ENCODE peak calls at places on chromosome 13, in eight cellular contexts. One of them, this sample, is unnamed.
A peak's percentile ranks its signal among the peaks of the same experiment; 100 is the strongest.

GRCh38 chr13:51769455-51770127 is 34.4 kb downstream of the DHRS12 start:
- DNase-seq in CD4-positive, alpha-beta T cell: no peak
- DNase-seq in cardiac muscle cell: no peak
- DNase-seq in HFF-Myc: no peak
- DNase-seq in AG09309: no peak
- DNase-seq in ovary: peak; percentile 83
- DNase-seq in dorsolateral prefrontal cortex: no peak
- DNase-seq in fibroblast of lung: no peak
- DNase-seq in this sample: no peak

GRCh38 chr13:26074706-26075105 is 22.9 kb upstream of the SHISA2 start:
- DNase-seq in CD4-positive, alpha-beta T cell: no peak
- DNase-seq in cardiac muscle cell: no peak
- DNase-seq in HFF-Myc: no peak
- DNase-seq in AG09309: no peak
- DNase-seq in ovary: no peak
- DNase-seq in dorsolateral prefrontal cortex: no peak
- DNase-seq in fibroblast of lung: peak; percentile 42
- DNase-seq in this sample: no peak

GRCh38 chr13:59906413-59907027 is 257.2 kb downstream of the DIAPH3 start:
- DNase-seq in CD4-positive, alpha-beta T cell: no peak
- DNase-seq in cardiac muscle cell: peak; percentile 40
- DNase-seq in HFF-Myc: peak; percentile 19
- DNase-seq in AG09309: peak; percentile 13
- DNase-seq in ovary: no peak
- DNase-seq in dorsolateral prefrontal cortex: no peak
- DNase-seq in fibroblast of lung: peak; percentile 26
- DNase-seq in this sample: no peak

GRCh38 chr13:30147380-30147779 is 160.0 kb downstream of the KATNAL1 start:
- DNase-seq in CD4-positive, alpha-beta T cell: no peak
- DNase-seq in cardiac muscle cell: no peak
- DNase-seq in HFF-Myc: no peak
- DNase-seq in AG09309: no peak
- DNase-seq in ovary: no peak
- DNase-seq in dorsolateral prefrontal cortex: no peak
- DNase-seq in fibroblast of lung: no peak
- DNase-seq in this sample: no peak

GRCh38 chr13:33467556-33467955 is 182.0 kb upstream of the STARD13 start:
- DNase-seq in CD4-positive, alpha-beta T cell: no peak
- DNase-seq in cardiac muscle cell: no peak
- DNase-seq in HFF-Myc: no peak
- DNase-seq in AG09309: no peak
- DNase-seq in ovary: no peak
- DNase-seq in dorsolateral prefrontal cortex: no peak
- DNase-seq in fibroblast of lung: no peak
- DNase-seq in this sample: no peak

GRCh38 chr13:32660227-32660626 is 74.0 kb downstream of the PDS5B start:
- DNase-seq in CD4-positive, alpha-beta T cell: no peak
- DNase-seq in cardiac muscle cell: no peak
- DNase-seq in HFF-Myc: no peak
- DNase-seq in AG09309: no peak
- DNase-seq in ovary: no peak
- DNase-seq in dorsolateral prefrontal cortex: no peak
- DNase-seq in fibroblast of lung: peak; percentile 0
- DNase-seq in this sample: no peak

GRCh38 chr13:60329221-60329983 is 67.6 kb upstream of the TDRD3 start:
- DNase-seq in CD4-positive, alpha-beta T cell: no peak
- DNase-seq in cardiac muscle cell: peak; percentile 74
- DNase-seq in HFF-Myc: no peak
- DNase-seq in AG09309: no peak
- DNase-seq in ovary: no peak
- DNase-seq in dorsolateral prefrontal cortex: no peak
- DNase-seq in fibroblast of lung: peak; percentile 29
- DNase-seq in this sample: peak; percentile 36

GRCh38 chr13:99278199-99278598 is 20.0 kb upstream of the GPR18 start:
- DNase-seq in CD4-positive, alpha-beta T cell: no peak
- DNase-seq in cardiac muscle cell: no peak
- DNase-seq in HFF-Myc: no peak
- DNase-seq in AG09309: no peak
- DNase-seq in ovary: no peak
- DNase-seq in dorsolateral prefrontal cortex: no peak
- DNase-seq in fibroblast of lung: no peak
- DNase-seq in this sample: no peak

GRCh38 chr13:46354143-46355087 is 32.6 kb downstream of the RUBCNL start:
- DNase-seq in CD4-positive, alpha-beta T cell: no peak
- DNase-seq in cardiac muscle cell: no peak
- DNase-seq in HFF-Myc: peak; percentile 86
- DNase-seq in AG09309: peak; percentile 84
- DNase-seq in ovary: no peak
- DNase-seq in dorsolateral prefrontal cortex: no peak
- DNase-seq in fibroblast of lung: peak; percentile 97
- DNase-seq in this sample: no peak

GRCh38 chr13:110314516-110315245 is 7.6 kb downstream of the COL4A2 start:
- DNase-seq in CD4-positive, alpha-beta T cell: no peak
- DNase-seq in cardiac muscle cell: peak; percentile 83
- DNase-seq in HFF-Myc: no peak
- DNase-seq in AG09309: no peak
- DNase-seq in ovary: no peak
- DNase-seq in dorsolateral prefrontal cortex: no peak
- DNase-seq in fibroblast of lung: no peak
- DNase-seq in this sample: no peak

GRCh38 chr13:31945202-31945978 is 86.2 kb upstream of the FRY start:
- DNase-seq in CD4-positive, alpha-beta T cell: no peak
- DNase-seq in cardiac muscle cell: peak; percentile 46
- DNase-seq in HFF-Myc: peak; percentile 32
- DNase-seq in AG09309: peak; percentile 84
- DNase-seq in ovary: no peak
- DNase-seq in dorsolateral prefrontal cortex: peak; percentile 69
- DNase-seq in fibroblast of lung: peak; percentile 74
- DNase-seq in this sample: no peak

GRCh38 chr13:50699874-50700663 is 143.4 kb downstream of the DLEU7 start:
- DNase-seq in CD4-positive, alpha-beta T cell: no peak
- DNase-seq in cardiac muscle cell: no peak
- DNase-seq in HFF-Myc: no peak
- DNase-seq in AG09309: no peak
- DNase-seq in ovary: no peak
- DNase-seq in dorsolateral prefrontal cortex: no peak
- DNase-seq in fibroblast of lung: no peak
- DNase-seq in this sample: no peak

GRCh38 chr13:65985632-65986031 is 1244.5 kb downstream of the PCDH9 start:
- DNase-seq in CD4-positive, alpha-beta T cell: no peak
- DNase-seq in cardiac muscle cell: no peak
- DNase-seq in HFF-Myc: no peak
- DNase-seq in AG09309: no peak
- DNase-seq in ovary: no peak
- DNase-seq in dorsolateral prefrontal cortex: no peak
- DNase-seq in fibroblast of lung: no peak
- DNase-seq in this sample: no peak

GRCh38 chr13:110168999-110169933 is 137.7 kb downstream of the COL4A1 start:
- DNase-seq in CD4-positive, alpha-beta T cell: no peak
- DNase-seq in cardiac muscle cell: no peak
- DNase-seq in HFF-Myc: no peak
- DNase-seq in AG09309: no peak
- DNase-seq in ovary: no peak
- DNase-seq in dorsolateral prefrontal cortex: no peak
- DNase-seq in fibroblast of lung: no peak
- DNase-seq in this sample: no peak

GRCh38 chr13:60351816-60352215 is 45.2 kb upstream of the TDRD3 start:
- DNase-seq in CD4-positive, alpha-beta T cell: no peak
- DNase-seq in cardiac muscle cell: no peak
- DNase-seq in HFF-Myc: peak; percentile 2
- DNase-seq in AG09309: no peak
- DNase-seq in ovary: no peak
- DNase-seq in dorsolateral prefrontal cortex: no peak
- DNase-seq in fibroblast of lung: peak; percentile 5
- DNase-seq in this sample: no peak

GRCh38 chr13:66915596-66916185 is 314.4 kb downstream of the PCDH9 start:
- DNase-seq in CD4-positive, alpha-beta T cell: no peak
- DNase-seq in cardiac muscle cell: no peak
- DNase-seq in HFF-Myc: no peak
- DNase-seq in AG09309: no peak
- DNase-seq in ovary: no peak
- DNase-seq in dorsolateral prefrontal cortex: no peak
- DNase-seq in fibroblast of lung: peak; percentile 65
- DNase-seq in this sample: no peak

GRCh38 chr13:23375007-23375971 is 58.2 kb downstream of the SACS start:
- DNase-seq in CD4-positive, alpha-beta T cell: peak; percentile 97
- DNase-seq in cardiac muscle cell: peak; percentile 96
- DNase-seq in HFF-Myc: peak; percentile 66
- DNase-seq in AG09309: peak; percentile 68
- DNase-seq in ovary: peak; percentile 98
- DNase-seq in dorsolateral prefrontal cortex: peak; percentile 96
- DNase-seq in fibroblast of lung: peak; percentile 91
- DNase-seq in this sample: peak; percentile 99

GRCh38 chr13:111919826-111920225 is 147.1 kb upstream of the SOX1 start:
- DNase-seq in CD4-positive, alpha-beta T cell: no peak
- DNase-seq in cardiac muscle cell: no peak
- DNase-seq in HFF-Myc: no peak
- DNase-seq in AG09309: no peak
- DNase-seq in ovary: no peak
- DNase-seq in dorsolateral prefrontal cortex: peak; percentile 15
- DNase-seq in fibroblast of lung: no peak
- DNase-seq in this sample: no peak

GRCh38 chr13:30396434-30397075 is 25.7 kb upstream of the UBE2L5 start:
- DNase-seq in CD4-positive, alpha-beta T cell: no peak
- DNase-seq in cardiac muscle cell: no peak
- DNase-seq in HFF-Myc: no peak
- DNase-seq in AG09309: no peak
- DNase-seq in ovary: no peak
- DNase-seq in dorsolateral prefrontal cortex: no peak
- DNase-seq in fibroblast of lung: peak; percentile 50
- DNase-seq in this sample: no peak

DNA sequence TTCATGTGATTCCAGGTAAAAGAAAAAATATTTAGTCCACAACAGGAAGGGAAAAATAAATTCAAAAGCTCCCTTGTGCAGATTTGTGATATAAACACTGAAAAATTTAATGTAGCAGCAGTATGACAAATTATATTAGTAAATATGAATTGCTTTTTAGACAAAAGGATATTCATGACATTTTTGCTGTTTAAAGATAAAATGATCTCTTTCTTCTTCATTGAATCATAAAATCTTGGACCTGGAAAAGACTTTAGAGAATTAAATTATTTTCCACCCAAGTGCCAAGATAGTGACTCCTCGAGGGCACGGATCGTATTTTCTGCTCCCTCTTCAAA is 85.4 kb downstream of the MBNL2 start:
- DNase-seq in CD4-positive, alpha-beta T cell: no peak
- DNase-seq in cardiac muscle cell: no peak
- DNase-seq in HFF-Myc: no peak
- DNase-seq in AG09309: no peak
- DNase-seq in ovary: no peak
- DNase-seq in dorsolateral prefrontal cortex: no peak
- DNase-seq in fibroblast of lung: no peak
- DNase-seq in this sample: no peak
- TF ChIP-seq CTCF in CD4-positive, alpha-beta T cell: no peak
- TF ChIP-seq CTCF in cardiac muscle cell: no peak
- TF ChIP-seq CTCF in HFF-Myc: no peak
- TF ChIP-seq CTCF in AG09309: no peak
- TF ChIP-seq CTCF in ovary: no peak
- TF ChIP-seq CTCF in dorsolateral prefrontal cortex: no peak
- TF ChIP-seq CTCF in fibroblast of lung: no peak
- TF ChIP-seq CTCF in this sample: no peak

DNA sequence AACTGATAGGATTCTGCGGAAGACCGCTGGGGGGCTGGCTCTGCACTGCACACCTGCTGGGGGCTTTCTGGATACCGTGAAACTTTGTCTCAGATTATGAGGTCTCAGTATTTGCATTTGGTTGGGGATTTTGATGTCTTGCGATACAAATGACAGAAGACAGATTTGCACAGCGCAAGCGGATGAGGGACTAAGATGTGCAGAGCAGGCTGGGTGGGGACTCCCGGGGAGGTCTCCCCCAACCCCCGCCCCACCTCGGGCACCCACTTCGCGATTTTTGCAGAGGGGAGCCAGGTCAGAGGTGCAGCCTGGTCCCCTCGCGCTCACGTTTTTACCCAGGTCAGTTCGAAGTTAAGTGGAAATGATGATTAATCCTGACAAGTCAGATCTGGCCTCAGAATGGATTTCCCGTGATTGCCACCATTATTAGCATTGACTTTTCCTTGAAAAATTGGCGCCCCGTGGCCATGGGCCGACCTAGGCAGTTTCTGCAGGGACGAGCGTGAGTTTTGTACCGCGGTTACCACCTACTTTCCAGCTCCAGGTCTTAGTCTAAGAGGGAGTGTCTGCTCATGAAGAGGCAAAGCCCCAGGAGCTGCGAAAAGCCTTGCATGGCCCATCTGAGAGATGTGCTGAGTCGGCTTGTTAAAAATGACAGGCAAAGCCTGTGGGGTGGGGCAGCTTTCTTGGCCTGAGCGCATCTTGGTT is 1.3 kb upstream of the GJB2 start:
- DNase-seq in CD4-positive, alpha-beta T cell: no peak
- DNase-seq in cardiac muscle cell: no peak
- DNase-seq in HFF-Myc: no peak
- DNase-seq in AG09309: no peak
- DNase-seq in ovary: no peak
- DNase-seq in dorsolateral prefrontal cortex: no peak
- DNase-seq in fibroblast of lung: no peak
- DNase-seq in this sample: no peak
- TF ChIP-seq CTCF in CD4-positive, alpha-beta T cell: no peak
- TF ChIP-seq CTCF in cardiac muscle cell: no peak
- TF ChIP-seq CTCF in HFF-Myc: no peak
- TF ChIP-seq CTCF in AG09309: no peak
- TF ChIP-seq CTCF in ovary: no peak
- TF ChIP-seq CTCF in dorsolateral prefrontal cortex: no peak
- TF ChIP-seq CTCF in fibroblast of lung: no peak
- TF ChIP-seq CTCF in this sample: no peak

DNA sequence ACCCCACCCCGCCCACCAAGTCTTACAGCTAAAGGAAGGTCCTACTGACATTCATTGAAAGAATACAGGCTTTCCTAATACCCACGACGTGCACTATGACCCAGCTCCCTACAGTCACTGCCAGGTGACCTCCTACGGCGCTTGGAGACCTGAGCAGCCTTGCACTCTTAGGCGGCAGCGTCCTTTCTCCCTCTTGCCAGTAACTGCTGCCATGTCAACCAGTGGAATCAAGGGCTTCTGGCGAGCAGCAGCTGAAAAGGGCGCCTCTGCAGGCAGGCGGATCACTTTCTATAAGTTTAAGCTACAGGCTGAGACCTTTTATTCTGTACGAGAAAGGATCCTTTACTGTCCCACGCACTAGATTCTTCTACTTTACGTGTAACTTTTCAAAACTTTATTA is 2.0 kb downstream of the KCTD12 start:
- DNase-seq in CD4-positive, alpha-beta T cell: no peak
- DNase-seq in cardiac muscle cell: peak; percentile 73
- DNase-seq in HFF-Myc: peak; percentile 22
- DNase-seq in AG09309: no peak
- DNase-seq in ovary: peak; percentile 45
- DNase-seq in dorsolateral prefrontal cortex: no peak
- DNase-seq in fibroblast of lung: peak; percentile 5
- DNase-seq in this sample: peak; percentile 18
- TF ChIP-seq CTCF in CD4-positive, alpha-beta T cell: no peak
- TF ChIP-seq CTCF in cardiac muscle cell: peak; percentile 68
- TF ChIP-seq CTCF in HFF-Myc: peak; percentile 42
- TF ChIP-seq CTCF in AG09309: peak; percentile 31
- TF ChIP-seq CTCF in ovary: no peak
- TF ChIP-seq CTCF in dorsolateral prefrontal cortex: peak; percentile 14
- TF ChIP-seq CTCF in fibroblast of lung: peak; percentile 49
- TF ChIP-seq CTCF in this sample: no peak

DNA sequence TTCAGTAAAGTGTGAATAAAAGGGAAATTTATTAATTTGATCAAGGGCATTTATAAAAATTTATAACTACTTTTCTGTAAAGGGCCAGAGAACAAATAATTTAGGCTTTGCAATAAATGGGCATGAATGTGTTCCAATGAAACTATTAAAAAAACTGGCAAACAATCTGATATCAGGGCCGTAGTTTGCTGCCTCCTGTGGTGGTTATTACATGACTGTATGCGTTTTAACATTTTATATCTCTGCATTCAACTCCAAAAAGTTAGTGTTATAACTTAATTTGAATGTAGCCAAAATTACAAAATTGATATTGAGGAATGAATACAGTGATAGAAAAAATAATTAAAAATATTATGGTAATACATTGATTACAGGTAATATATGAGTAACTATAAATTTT is 80.5 kb upstream of the POSTN start:
- DNase-seq in CD4-positive, alpha-beta T cell: no peak
- DNase-seq in cardiac muscle cell: no peak
- DNase-seq in HFF-Myc: no peak
- DNase-seq in AG09309: no peak
- DNase-seq in ovary: no peak
- DNase-seq in dorsolateral prefrontal cortex: no peak
- DNase-seq in fibroblast of lung: no peak
- DNase-seq in this sample: no peak
- TF ChIP-seq CTCF in CD4-positive, alpha-beta T cell: no peak
- TF ChIP-seq CTCF in cardiac muscle cell: peak; percentile 22
- TF ChIP-seq CTCF in HFF-Myc: peak; percentile 7
- TF ChIP-seq CTCF in AG09309: peak; percentile 26
- TF ChIP-seq CTCF in ovary: no peak
- TF ChIP-seq CTCF in dorsolateral prefrontal cortex: no peak
- TF ChIP-seq CTCF in fibroblast of lung: peak; percentile 12
- TF ChIP-seq CTCF in this sample: no peak

This sample was measured in GM10248.